ENCODE peak calls at places on chromosomes 5 and 9, in seven cellular contexts. One of them, this sample, is unnamed.

GRCh38 chr9:131062979-131063378 is 33.4 kb upstream of the AIF1L start:
- DNase-seq in activated naive CD8-positive, alpha-beta T cell treated with anti-CD3 and anti-CD28 coated beads, Interleukin-2, amount 50 U/mL, for 24 hours: no peak
- DNase-seq in T-cell: no peak
- DNase-seq in amygdala: no peak
- DNase-seq in colonic mucosa: no peak
- DNase-seq in CD8-positive, alpha-beta T cell: no peak
- DNase-seq in endothelial cell: no peak
- DNase-seq in this sample: no peak

GRCh38 chr5:111755942-111756353 is 1.0 kb downstream of the NREP start:
- DNase-seq in activated naive CD8-positive, alpha-beta T cell treated with anti-CD3 and anti-CD28 coated beads, Interleukin-2, amount 50 U/mL, for 24 hours: no peak
- DNase-seq in T-cell: no peak
- DNase-seq in amygdala: no peak
- DNase-seq in colonic mucosa: no peak
- DNase-seq in CD8-positive, alpha-beta T cell: no peak
- DNase-seq in endothelial cell: no peak
- DNase-seq in this sample: no peak

GRCh38 chr9:78167356-78167755 is 68.5 kb upstream of the CEP78 start:
- DNase-seq in activated naive CD8-positive, alpha-beta T cell treated with anti-CD3 and anti-CD28 coated beads, Interleukin-2, amount 50 U/mL, for 24 hours: no peak
- DNase-seq in T-cell: no peak
- DNase-seq in amygdala: no peak
- DNase-seq in colonic mucosa: peak
- DNase-seq in CD8-positive, alpha-beta T cell: no peak
- DNase-seq in endothelial cell: no peak
- DNase-seq in this sample: no peak

GRCh38 chr9:130243015-130243881 is 22.3 kb upstream of the HMCN2 start:
- DNase-seq in activated naive CD8-positive, alpha-beta T cell treated with anti-CD3 and anti-CD28 coated beads, Interleukin-2, amount 50 U/mL, for 24 hours: peak
- DNase-seq in T-cell: peak
- DNase-seq in amygdala: peak
- DNase-seq in colonic mucosa: peak
- DNase-seq in CD8-positive, alpha-beta T cell: peak
- DNase-seq in endothelial cell: peak
- DNase-seq in this sample: peak

GRCh38 chr9:90815183-90815943 is 13.7 kb downstream of the SYK start:
- DNase-seq in activated naive CD8-positive, alpha-beta T cell treated with anti-CD3 and anti-CD28 coated beads, Interleukin-2, amount 50 U/mL, for 24 hours: peak
- DNase-seq in T-cell: no peak
- DNase-seq in amygdala: no peak
- DNase-seq in colonic mucosa: no peak
- DNase-seq in CD8-positive, alpha-beta T cell: no peak
- DNase-seq in endothelial cell: no peak
- DNase-seq in this sample: no peak

GRCh38 chr9:93116049-93116961 is 17.7 kb downstream of the NINJ1 start:
- DNase-seq in activated naive CD8-positive, alpha-beta T cell treated with anti-CD3 and anti-CD28 coated beads, Interleukin-2, amount 50 U/mL, for 24 hours: no peak
- DNase-seq in T-cell: no peak
- DNase-seq in amygdala: no peak
- DNase-seq in colonic mucosa: peak
- DNase-seq in CD8-positive, alpha-beta T cell: no peak
- DNase-seq in endothelial cell: no peak
- DNase-seq in this sample: no peak

GRCh38 chr9:88733651-88734470 is 198.9 kb downstream of the NXNL2 start:
- DNase-seq in activated naive CD8-positive, alpha-beta T cell treated with anti-CD3 and anti-CD28 coated beads, Interleukin-2, amount 50 U/mL, for 24 hours: no peak
- DNase-seq in T-cell: no peak
- DNase-seq in amygdala: no peak
- DNase-seq in colonic mucosa: no peak
- DNase-seq in CD8-positive, alpha-beta T cell: no peak
- DNase-seq in endothelial cell: no peak
- DNase-seq in this sample: no peak

GRCh38 chr5:58629190-58630159 is 46.6 kb downstream of the RAB3C start:
- DNase-seq in activated naive CD8-positive, alpha-beta T cell treated with anti-CD3 and anti-CD28 coated beads, Interleukin-2, amount 50 U/mL, for 24 hours: no peak
- DNase-seq in T-cell: no peak
- DNase-seq in amygdala: no peak
- DNase-seq in colonic mucosa: peak
- DNase-seq in CD8-positive, alpha-beta T cell: no peak
- DNase-seq in endothelial cell: peak
- DNase-seq in this sample: no peak

GRCh38 chr5:31763399-31763798 is 124.5 kb downstream of the PDZD2 start:
- DNase-seq in activated naive CD8-positive, alpha-beta T cell treated with anti-CD3 and anti-CD28 coated beads, Interleukin-2, amount 50 U/mL, for 24 hours: no peak
- DNase-seq in T-cell: no peak
- DNase-seq in amygdala: no peak
- DNase-seq in colonic mucosa: no peak
- DNase-seq in CD8-positive, alpha-beta T cell: no peak
- DNase-seq in endothelial cell: no peak
- DNase-seq in this sample: no peak

GRCh38 chr9:34651876-34652602 is at the start of gene IL11RA:
- DNase-seq in activated naive CD8-positive, alpha-beta T cell treated with anti-CD3 and anti-CD28 coated beads, Interleukin-2, amount 50 U/mL, for 24 hours: peak
- DNase-seq in T-cell: no peak
- DNase-seq in amygdala: peak
- DNase-seq in colonic mucosa: peak
- DNase-seq in CD8-positive, alpha-beta T cell: no peak
- DNase-seq in endothelial cell: peak
- DNase-seq in this sample: peak